ENCODE peak calls at places on chromosome 3, in six cellular contexts. E is transverse colon, B is tibial nerve, Y is A549, X is H1, L is stomach. S is an unnamed sample.

GRCh38 chr3:32469151-32469874 is 33.3 kb downstream of the CMTM6 start:
- DNase-seq in E (no peak), B (peak), Y (no peak), X (no peak), L (no peak), S (no peak)

GRCh38 chr3:195752538-195753331 is 32.0 kb downstream of the MUC20 start:
- DNase-seq in E (no peak), B (no peak), Y (no peak), X (no peak), L (no peak), S (no peak)

GRCh38 chr3:22371592-22372291 is 620.7 kb upstream of the ZNF385D start:
- DNase-seq in E (no peak), B (no peak), Y (no peak), X (peak), L (no peak), S (no peak)

GRCh38 chr3:45437388-45437787 is 49.0 kb downstream of the LARS2 start:
- DNase-seq in E (no peak), B (no peak), Y (peak), X (no peak), L (no peak), S (no peak)

GRCh38 chr3:7309707-7310106 is 448.8 kb downstream of the GRM7 start:
- DNase-seq in E (peak), B (no peak), Y (no peak), X (no peak), L (no peak), S (peak)

GRCh38 chr3:50657407-50657806 is 17.3 kb upstream of the DOCK3 start:
- DNase-seq in E (no peak), B (no peak), Y (no peak), X (no peak), L (no peak), S (no peak)

GRCh38 chr3:115074502-115074901 is 72.6 kb downstream of the ZBTB20 start:
- DNase-seq in E (no peak), B (no peak), Y (no peak), X (no peak), L (no peak), S (no peak)

GRCh38 chr3:49992351-49992750 is 52.4 kb downstream of the RBM6 start:
- DNase-seq in E (no peak), B (no peak), Y (no peak), X (no peak), L (no peak), S (no peak)

GRCh38 chr3:12708584-12709192 is 44.8 kb upstream of the RAF1 start:
- DNase-seq in E (no peak), B (no peak), Y (no peak), X (no peak), L (peak), S (peak)

GRCh38 chr3:31968927-31969418 is 12.1 kb downstream of the OSBPL10 start:
- DNase-seq in E (no peak), B (no peak), Y (peak), X (no peak), L (no peak), S (no peak)

GRCh38 chr3:74009961-74010859 is 385.5 kb upstream of the PDZRN3 start:
- DNase-seq in E (no peak), B (no peak), Y (no peak), X (no peak), L (no peak), S (no peak)

GRCh38 chr3:107753988-107754387 is 231.2 kb downstream of the BBX start:
- DNase-seq in E (no peak), B (no peak), Y (no peak), X (no peak), L (no peak), S (no peak)

GRCh38 chr3:72487946-72488735 is 360.1 kb downstream of the SHQ1 start:
- DNase-seq in E (no peak), B (no peak), Y (no peak), X (no peak), L (no peak), S (no peak)

GRCh38 chr3:183533410-183534132 is 21.9 kb downstream of the KLHL6 start:
- DNase-seq in E (peak), B (no peak), Y (no peak), X (no peak), L (no peak), S (peak)

GRCh38 chr3:53668872-53669271 is 174.5 kb downstream of the CACNA1D start:
- DNase-seq in E (no peak), B (no peak), Y (no peak), X (no peak), L (no peak), S (no peak)

GRCh38 chr3:135929670-135930069 is 35.9 kb upstream of the PPP2R3A start:
- DNase-seq in E (peak), B (peak), Y (no peak), X (no peak), L (no peak), S (peak)

GRCh38 chr3:165523801-165524200 is 313.4 kb downstream of the BCHE start:
- DNase-seq in E (no peak), B (no peak), Y (no peak), X (no peak), L (no peak), S (no peak)

GRCh38 chr3:160099855-160100254 is 111.2 kb downstream of the IL12A start:
- DNase-seq in E (no peak), B (no peak), Y (no peak), X (no peak), L (no peak), S (no peak)

GRCh38 chr3:46943237-46944187 is 33.0 kb downstream of the CCDC12 start:
- DNase-seq in E (peak), B (no peak), Y (peak), X (no peak), L (peak), S (peak)

GRCh38 chr3:177934001-177934891 is 602.0 kb upstream of the KCNMB2 start:
- DNase-seq in E (no peak), B (no peak), Y (peak), X (no peak), L (no peak), S (peak)

GRCh38 chr3:17747184-17747889 is 4.9 kb upstream of the TBC1D5 start:
- DNase-seq in E (no peak), B (no peak), Y (no peak), X (no peak), L (no peak), S (no peak)

GRCh38 chr3:141877911-141878310 is 1.5 kb downstream of the ATP1B3 start:
- DNase-seq in E (no peak), B (no peak), Y (peak), X (no peak), L (no peak), S (no peak)

GRCh38 chr3:188267790-188268333 is 113.9 kb downstream of the LPP start:
- DNase-seq in E (no peak), B (no peak), Y (no peak), X (no peak), L (no peak), S (no peak)

GRCh38 chr3:188269040-188269439 is 115.1 kb downstream of the LPP start:
- DNase-seq in E (no peak), B (no peak), Y (no peak), X (no peak), L (no peak), S (no peak)

GRCh38 chr3:188268336-188268735 is 114.4 kb downstream of the LPP start:
- DNase-seq in E (no peak), B (no peak), Y (no peak), X (no peak), L (no peak), S (no peak)

GRCh38 chr3:188264231-188265213 is 110.6 kb downstream of the LPP start:
- DNase-seq in E (no peak), B (peak), Y (peak), X (no peak), L (no peak), S (no peak)

GRCh38 chr3:188266581-188267274 is 112.8 kb downstream of the LPP start:
- DNase-seq in E (peak), B (peak), Y (no peak), X (no peak), L (peak), S (peak)
- TF ChIP-seq POLR2A in E (no peak), B (peak), Y (no peak), X (no peak), L (peak), S (peak)

DNA sequence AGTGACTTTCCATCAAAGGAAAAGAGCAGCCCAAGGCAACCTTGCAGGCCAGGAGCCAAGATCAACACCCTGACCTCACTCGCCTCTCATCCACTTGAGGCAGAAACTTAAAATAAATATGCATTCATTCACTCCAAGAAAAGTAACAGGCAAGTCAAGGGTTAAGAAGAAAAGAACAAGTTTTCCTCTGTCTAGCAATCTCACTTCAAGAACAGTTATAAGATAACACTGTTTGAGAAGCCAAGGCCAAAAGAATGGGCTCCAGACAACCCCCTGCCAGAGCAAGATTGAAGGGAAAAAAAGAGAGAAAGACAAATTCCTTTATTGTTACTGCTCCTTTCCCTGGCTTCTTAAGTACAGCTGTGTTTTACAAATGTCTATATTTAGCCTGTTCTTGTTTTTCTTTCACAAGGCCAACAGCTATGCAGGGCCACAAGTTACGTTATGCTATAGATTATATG is 15.7 kb upstream of the SSUH2 start:
- DNase-seq in E (no peak), B (no peak), Y (no peak), X (no peak), L (peak), S (peak)
- TF ChIP-seq CTCF in E (no peak), B (no peak), Y (no peak), X (no peak), L (no peak), S (no peak)

GRCh38 chr3:131501949-131502348 is 822 bp downstream of the MRPL3 start:
- DNase-seq in E (no peak), B (no peak), Y (no peak), X (no peak), L (no peak), S (no peak)
- H3K27ac ChIP-seq in E (peak), B (peak), Y (peak), X (peak), L (peak), S (no peak)

GRCh38 chr3:48594431-48595049 is 589 bp downstream of the COL7A1 start:
- DNase-seq in E (no peak), B (no peak), Y (peak), X (peak), L (no peak), S (no peak)
- TF ChIP-seq POLR2A in E (no peak), B (no peak), Y (no peak), X (no peak), L (no peak), S (no peak)

GRCh38 chr3:24197809-24198208 is 252.7 kb downstream of the NR1D2 start:
- DNase-seq in E (no peak), B (no peak), Y (peak), X (peak), L (no peak), S (no peak)

GRCh38 chr3:24199775-24200247 is 254.7 kb downstream of the NR1D2 start:
- DNase-seq in E (no peak), B (no peak), Y (no peak), X (no peak), L (no peak), S (no peak)

GRCh38 chr3:24199305-24199704 is 254.2 kb downstream of the NR1D2 start:
- DNase-seq in E (no peak), B (no peak), Y (no peak), X (no peak), L (no peak), S (no peak)

GRCh38 chr3:24201301-24201700 is 256.2 kb downstream of the NR1D2 start:
- DNase-seq in E (no peak), B (no peak), Y (no peak), X (no peak), L (no peak), S (no peak)

DNA sequence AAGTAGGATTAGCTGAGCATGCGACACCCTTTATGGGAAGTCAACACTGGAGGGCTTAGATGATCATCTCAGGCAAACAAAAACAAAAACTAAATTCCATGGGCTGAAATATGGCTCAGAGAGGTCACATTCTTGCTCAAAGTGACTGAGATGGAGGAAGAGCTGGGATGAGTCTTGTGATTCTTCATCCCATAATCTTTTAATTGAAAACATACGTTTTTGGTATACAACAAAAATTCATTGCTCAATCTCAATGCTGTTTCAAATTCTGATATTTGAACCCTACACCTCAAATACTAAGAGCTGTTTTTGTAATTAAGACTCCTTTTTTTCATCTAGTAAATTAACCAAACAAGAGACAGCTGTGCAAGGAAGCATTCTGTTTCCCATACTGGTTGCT is 257.0 kb downstream of the NR1D2 start:
- DNase-seq in E (no peak), B (no peak), Y (no peak), X (no peak), L (no peak), S (no peak)
- TF ChIP-seq CTCF in E (no peak), B (no peak), Y (no peak), X (no peak), L (no peak), S (no peak)

DNA sequence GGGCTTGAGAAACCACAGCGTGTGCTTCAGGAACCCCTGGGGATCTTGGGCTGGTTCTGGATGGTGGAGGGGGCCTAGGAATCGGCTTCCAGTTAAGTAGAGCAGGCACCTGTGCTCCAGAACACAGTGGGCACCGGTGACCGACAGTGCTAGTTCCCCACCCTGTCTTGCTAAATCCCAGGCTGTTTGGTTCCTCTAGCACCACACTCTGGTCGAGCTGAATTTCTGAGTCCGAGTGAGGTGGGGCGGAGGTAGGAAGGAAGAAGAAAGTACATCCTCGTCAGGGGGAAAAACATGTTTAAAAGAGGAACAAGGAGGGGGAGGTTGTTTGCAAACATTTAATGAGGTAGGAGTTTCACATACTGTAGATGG is 29.1 kb downstream of the SLC6A6 start:
- DNase-seq in E (peak), B (no peak), Y (no peak), X (no peak), L (no peak), S (no peak)
- H3K27ac ChIP-seq in E (peak), B (peak), Y (peak), X (peak), L (peak), S (peak)

DNA sequence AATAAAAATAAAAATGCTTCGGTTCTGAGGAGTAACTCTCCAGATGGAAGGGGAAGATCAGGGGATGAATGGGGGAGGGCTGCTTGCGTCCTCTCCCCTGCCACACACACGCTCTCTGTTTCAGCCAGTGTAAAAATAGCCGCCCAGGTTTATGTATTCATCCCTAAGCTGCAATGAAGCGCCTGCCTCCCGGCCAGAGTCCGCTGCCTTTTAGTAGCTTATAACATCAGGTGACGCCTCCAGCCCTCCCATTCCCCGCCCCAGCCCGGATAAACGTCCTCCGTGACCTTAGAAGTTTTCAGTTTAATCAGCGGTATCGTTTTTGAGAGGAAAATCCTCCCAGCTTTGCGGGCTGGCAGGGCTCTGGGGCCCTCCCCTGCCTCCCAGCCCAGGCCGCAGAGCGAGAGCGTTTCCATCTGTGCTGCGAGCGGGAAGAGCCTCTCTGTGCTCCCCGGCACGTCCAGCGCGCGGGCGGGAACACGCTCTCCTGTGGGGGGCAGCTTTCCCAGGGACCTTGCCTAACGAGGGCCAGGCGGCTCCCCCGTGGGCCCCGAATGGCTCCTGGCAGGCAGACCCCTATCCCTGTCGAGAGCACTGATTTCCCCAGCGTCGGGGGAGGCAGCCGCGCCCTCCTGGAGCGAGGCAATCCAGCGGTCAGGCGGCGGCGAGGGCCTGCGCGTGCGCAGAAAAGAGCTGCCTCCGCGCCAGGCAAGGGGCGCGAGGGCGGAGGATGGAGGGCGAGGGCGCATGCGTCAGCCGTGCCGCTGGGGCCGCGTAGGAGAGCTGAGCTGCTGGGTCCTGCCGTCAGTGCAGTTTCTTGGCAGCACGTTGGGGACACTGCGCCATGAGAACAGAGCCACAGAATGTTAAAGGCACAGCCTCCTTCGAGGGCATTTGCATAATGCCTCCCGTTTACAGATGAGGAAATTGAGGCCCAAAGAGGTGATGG is 71.2 kb downstream of the CCNL1 start:
- DNase-seq in E (peak), B (peak), Y (peak), X (peak), L (peak), S (peak)
- TF ChIP-seq POLR2A in E (peak), B (peak), Y (peak), X (peak), L (no peak), S (peak)

GRCh38 chr3:40258064-40258463 is 51.4 kb upstream of the EIF1B start:
- DNase-seq in E (no peak), B (no peak), Y (no peak), X (no peak), L (no peak), S (no peak)

GRCh38 chr3:40254898-40255297 is 54.6 kb upstream of the EIF1B start:
- DNase-seq in E (no peak), B (no peak), Y (no peak), X (no peak), L (no peak), S (no peak)

GRCh38 chr3:40255532-40255931 is 54.0 kb upstream of the EIF1B start:
- DNase-seq in E (no peak), B (no peak), Y (no peak), X (no peak), L (no peak), S (no peak)

GRCh38 chr3:40262331-40262730 is 47.2 kb upstream of the EIF1B start:
- DNase-seq in E (no peak), B (no peak), Y (no peak), X (no peak), L (no peak), S (no peak)

DNA sequence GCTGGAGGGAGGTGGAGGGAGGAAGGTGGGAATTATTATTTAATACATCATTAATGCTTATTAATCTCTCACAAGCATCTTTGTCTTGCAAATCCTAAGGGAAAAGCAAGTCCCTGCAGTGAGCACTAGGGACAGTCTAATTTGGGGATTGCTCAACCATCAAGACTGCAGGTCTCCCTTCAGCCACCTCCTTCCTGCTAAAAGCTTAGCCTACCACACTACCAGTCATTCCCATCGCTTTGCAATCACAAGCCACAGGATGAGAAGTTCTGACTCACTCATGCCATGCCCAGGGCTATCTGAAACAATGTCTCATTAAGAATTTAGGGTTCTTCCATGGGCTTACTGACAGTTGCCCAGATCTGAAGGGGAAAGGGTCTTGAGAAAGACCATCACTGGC is 51.0 kb upstream of the EIF1B start:
- DNase-seq in E (no peak), B (no peak), Y (peak), X (no peak), L (no peak), S (no peak)
- TF ChIP-seq CTCF in E (no peak), B (no peak), Y (no peak), X (no peak), L (no peak), S (no peak)

GRCh38 chr3:120502116-120502515 is 51.3 kb upstream of the FSTL1 start:
- DNase-seq in E (no peak), B (no peak), Y (no peak), X (no peak), L (no peak), S (no peak)

GRCh38 chr3:120503727-120504616 is 53.2 kb upstream of the FSTL1 start:
- DNase-seq in E (no peak), B (no peak), Y (no peak), X (peak), L (no peak), S (no peak)

GRCh38 chr3:120506828-120507774 is 56.3 kb upstream of the FSTL1 start:
- DNase-seq in E (peak), B (peak), Y (peak), X (peak), L (no peak), S (peak)

DNA sequence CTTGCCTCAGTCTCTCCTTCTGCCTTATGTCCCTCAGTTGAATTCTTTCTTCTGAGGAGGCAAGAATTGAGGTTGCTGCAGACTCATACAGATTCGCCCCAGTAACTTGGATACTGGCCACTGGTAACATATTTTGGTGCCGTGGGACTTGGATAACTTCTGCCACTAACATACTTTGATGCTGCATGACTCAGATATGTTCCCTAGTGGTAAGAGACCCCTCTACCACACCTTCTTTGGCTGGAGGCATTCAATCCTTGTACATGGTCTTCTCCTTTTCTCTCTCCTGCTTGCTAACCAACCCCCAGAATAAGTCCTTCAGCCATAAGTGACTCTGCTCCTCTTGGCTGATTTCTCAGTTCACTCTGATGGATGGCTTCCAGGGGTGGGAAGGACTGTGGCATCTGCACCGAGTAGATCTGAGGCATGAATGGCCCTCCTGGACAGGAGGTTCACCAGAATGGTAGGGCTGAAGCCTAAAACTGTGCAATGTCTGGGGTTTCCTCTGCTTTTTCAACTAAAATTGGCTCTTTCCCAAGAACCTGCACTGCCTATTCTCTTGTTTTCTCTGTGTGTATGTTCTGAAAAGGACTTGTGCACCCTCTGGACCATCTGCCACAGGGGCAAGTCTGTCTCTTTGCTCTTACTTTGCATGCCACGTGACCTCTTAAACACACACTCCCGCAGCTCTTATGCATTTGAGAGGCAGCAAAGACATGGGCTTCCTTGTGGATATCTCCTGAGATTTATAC is 55.5 kb upstream of the FSTL1 start:
- DNase-seq in E (no peak), B (no peak), Y (no peak), X (no peak), L (no peak), S (peak)
- H3K27ac ChIP-seq in E (peak), B (no peak), Y (no peak), X (no peak), L (no peak), S (peak)

GRCh38 chr3:120928991-120929390 is 21.0 kb downstream of the STXBP5L start:
- DNase-seq in E (no peak), B (no peak), Y (no peak), X (no peak), L (no peak), S (no peak)
- TF ChIP-seq POLR2A in E (no peak), B (no peak), Y (no peak), X (no peak), L (no peak), S (no peak)

S was measured in thyroid gland.